ENCODE peak calls at places on chromosomes 13 and 19, in nine cellular contexts. One of them, this sample, is unnamed. For H3K36me3, the result is how much of the 10 kb centered on the place peaks cover.

GRCh38 chr13:29448124-29448685 is 147.3 kb downstream of the SLC7A1 start:
- DNase-seq in OCI-LY7: peak
- DNase-seq in heart right ventricle: no peak
- DNase-seq in SK-N-SH: no peak
- DNase-seq in colonic mucosa: no peak
- DNase-seq in testis: no peak
- DNase-seq in tibial nerve: no peak
- DNase-seq in left ventricle myocardium inferior: no peak
- DNase-seq in CD8-positive, alpha-beta T cell: no peak
- DNase-seq in this sample: no peak

GRCh38 chr13:48155850-48156249 is 60.9 kb upstream of the MED4 start:
- DNase-seq in SK-N-SH: no peak
- DNase-seq in colonic mucosa: no peak
- DNase-seq in tibial nerve: no peak
- DNase-seq in heart right ventricle: no peak
- DNase-seq in testis: no peak
- DNase-seq in CD8-positive, alpha-beta T cell: no peak
- DNase-seq in left ventricle myocardium inferior: no peak
- DNase-seq in OCI-LY7: no peak
- DNase-seq in this sample: peak

GRCh38 chr13:61170791-61171330 is 244.8 kb downstream of the PCDH20 start:
- DNase-seq in OCI-LY7: no peak
- DNase-seq in colonic mucosa: no peak
- DNase-seq in CD8-positive, alpha-beta T cell: no peak
- DNase-seq in testis: no peak
- DNase-seq in tibial nerve: no peak
- DNase-seq in SK-N-SH: no peak
- DNase-seq in heart right ventricle: peak
- DNase-seq in left ventricle myocardium inferior: peak
- DNase-seq in this sample: no peak

GRCh38 chr19:31378404-31378803 is 29.2 kb upstream of the TSHZ3 start:
- DNase-seq in SK-N-SH: peak
- DNase-seq in OCI-LY7: no peak
- DNase-seq in heart right ventricle: no peak
- DNase-seq in testis: peak
- DNase-seq in left ventricle myocardium inferior: peak
- DNase-seq in tibial nerve: no peak
- DNase-seq in CD8-positive, alpha-beta T cell: no peak
- DNase-seq in colonic mucosa: peak
- DNase-seq in this sample: no peak

GRCh38 chr13:95641961-95642621 is 2.4 kb downstream of the DZIP1 start:
- DNase-seq in left ventricle myocardium inferior: peak
- DNase-seq in OCI-LY7: no peak
- DNase-seq in CD8-positive, alpha-beta T cell: no peak
- DNase-seq in SK-N-SH: peak
- DNase-seq in tibial nerve: no peak
- DNase-seq in colonic mucosa: peak
- DNase-seq in heart right ventricle: peak
- DNase-seq in testis: peak
- DNase-seq in this sample: no peak

GRCh38 chr13:85413664-85414063 is 385.6 kb downstream of the SLITRK6 start:
- DNase-seq in colonic mucosa: no peak
- DNase-seq in left ventricle myocardium inferior: no peak
- DNase-seq in testis: no peak
- DNase-seq in heart right ventricle: no peak
- DNase-seq in tibial nerve: no peak
- DNase-seq in SK-N-SH: no peak
- DNase-seq in OCI-LY7: no peak
- DNase-seq in CD8-positive, alpha-beta T cell: no peak
- DNase-seq in this sample: no peak

GRCh38 chr19:6101991-6102390 is 8.3 kb downstream of the RFX2 start:
- DNase-seq in tibial nerve: no peak
- DNase-seq in colonic mucosa: no peak
- DNase-seq in CD8-positive, alpha-beta T cell: no peak
- DNase-seq in OCI-LY7: no peak
- DNase-seq in heart right ventricle: no peak
- DNase-seq in left ventricle myocardium inferior: no peak
- DNase-seq in testis: no peak
- DNase-seq in SK-N-SH: no peak
- DNase-seq in this sample: no peak

GRCh38 chr19:53541971-53542370 is 4.0 kb downstream of the ZNF331 start:
- DNase-seq in OCI-LY7: no peak
- DNase-seq in tibial nerve: no peak
- DNase-seq in CD8-positive, alpha-beta T cell: no peak
- DNase-seq in heart right ventricle: no peak
- DNase-seq in SK-N-SH: no peak
- DNase-seq in colonic mucosa: no peak
- DNase-seq in testis: no peak
- DNase-seq in left ventricle myocardium inferior: no peak
- DNase-seq in this sample: no peak

GRCh38 chr19:55319786-55320185 is 5.4 kb downstream of the TMEM150B start:
- DNase-seq in heart right ventricle: peak
- DNase-seq in tibial nerve: no peak
- DNase-seq in left ventricle myocardium inferior: peak
- DNase-seq in colonic mucosa: no peak
- DNase-seq in OCI-LY7: peak
- DNase-seq in CD8-positive, alpha-beta T cell: no peak
- DNase-seq in SK-N-SH: peak
- DNase-seq in testis: peak
- DNase-seq in this sample: no peak

GRCh38 chr13:43911871-43912270 is 32.2 kb downstream of the LACC1 start:
- DNase-seq in colonic mucosa: no peak
- DNase-seq in SK-N-SH: no peak
- DNase-seq in tibial nerve: no peak
- DNase-seq in CD8-positive, alpha-beta T cell: no peak
- DNase-seq in OCI-LY7: no peak
- DNase-seq in testis: no peak
- DNase-seq in heart right ventricle: no peak
- DNase-seq in left ventricle myocardium inferior: no peak
- DNase-seq in this sample: no peak

GRCh38 chr19:15850385-15850784 is 34.9 kb upstream of the OR10H1 start:
- DNase-seq in heart right ventricle: no peak
- DNase-seq in colonic mucosa: no peak
- DNase-seq in testis: no peak
- DNase-seq in left ventricle myocardium inferior: no peak
- DNase-seq in SK-N-SH: no peak
- DNase-seq in tibial nerve: no peak
- DNase-seq in OCI-LY7: no peak
- DNase-seq in CD8-positive, alpha-beta T cell: no peak
- DNase-seq in this sample: no peak

GRCh38 chr19:45636902-45637301 is 2.3 kb downstream of the EML2 start:
- DNase-seq in SK-N-SH: no peak
- DNase-seq in CD8-positive, alpha-beta T cell: no peak
- DNase-seq in colonic mucosa: no peak
- DNase-seq in testis: no peak
- DNase-seq in OCI-LY7: no peak
- DNase-seq in tibial nerve: no peak
- DNase-seq in heart right ventricle: no peak
- DNase-seq in left ventricle myocardium inferior: no peak
- DNase-seq in this sample: no peak

GRCh38 chr19:45640849-45641273 is 1.7 kb upstream of the EML2 start:
- DNase-seq in OCI-LY7: no peak
- DNase-seq in testis: no peak
- DNase-seq in left ventricle myocardium inferior: no peak
- DNase-seq in CD8-positive, alpha-beta T cell: no peak
- DNase-seq in tibial nerve: no peak
- DNase-seq in SK-N-SH: no peak
- DNase-seq in colonic mucosa: peak
- DNase-seq in heart right ventricle: peak
- DNase-seq in this sample: peak

GRCh38 chr19:45638930-45639729 is at the start of gene EML2:
- DNase-seq in SK-N-SH: peak
- DNase-seq in tibial nerve: no peak
- DNase-seq in heart right ventricle: peak
- DNase-seq in CD8-positive, alpha-beta T cell: peak
- DNase-seq in OCI-LY7: peak
- DNase-seq in testis: peak
- DNase-seq in left ventricle myocardium inferior: peak
- DNase-seq in colonic mucosa: peak
- DNase-seq in this sample: peak

GRCh38 chr19:45636275-45636674 is 2.9 kb downstream of the EML2 start:
- DNase-seq in OCI-LY7: no peak
- DNase-seq in SK-N-SH: no peak
- DNase-seq in left ventricle myocardium inferior: no peak
- DNase-seq in testis: no peak
- DNase-seq in colonic mucosa: no peak
- DNase-seq in heart right ventricle: no peak
- DNase-seq in CD8-positive, alpha-beta T cell: no peak
- DNase-seq in tibial nerve: no peak
- DNase-seq in this sample: no peak

DNA sequence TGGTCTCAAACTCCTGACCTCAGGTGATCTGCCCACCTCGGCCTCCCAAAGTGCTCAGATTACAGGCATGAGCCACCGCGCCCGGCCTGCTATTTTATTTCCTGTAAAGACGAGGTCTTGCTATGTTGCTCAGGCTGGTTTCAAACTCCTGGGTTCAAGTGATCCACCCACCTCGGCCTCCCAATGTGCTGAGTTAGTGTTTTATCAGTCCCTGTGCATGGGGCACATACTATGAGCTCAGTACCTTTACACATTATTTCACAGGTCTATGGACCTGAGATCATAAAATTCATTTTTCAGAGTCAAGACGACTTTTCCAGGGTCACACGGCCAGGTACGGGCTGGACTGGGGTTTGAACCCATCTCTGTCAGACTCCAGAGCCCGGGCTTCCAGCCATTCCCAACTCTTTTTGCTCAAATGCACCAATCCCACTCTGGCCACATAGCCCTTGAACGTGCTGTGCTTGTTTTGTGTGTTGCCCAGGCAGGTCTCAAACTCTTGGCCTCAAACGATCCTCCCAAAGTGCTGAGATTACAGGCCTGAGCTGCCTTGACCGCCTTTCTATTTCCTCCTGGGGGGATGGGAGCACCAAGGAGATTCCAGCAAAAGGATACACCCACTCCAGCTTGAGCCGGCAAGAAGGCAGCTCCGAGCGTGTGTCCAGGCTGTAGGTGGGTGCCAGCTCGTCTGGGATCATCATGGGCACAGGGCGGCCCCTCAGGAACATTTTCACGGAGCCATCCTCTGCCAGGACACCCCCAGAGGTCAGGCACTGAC is 1.1 kb downstream of the EML2 start:
- DNase-seq in heart right ventricle: no peak
- DNase-seq in SK-N-SH: no peak
- DNase-seq in colonic mucosa: peak
- DNase-seq in CD8-positive, alpha-beta T cell: no peak
- DNase-seq in tibial nerve: no peak
- DNase-seq in OCI-LY7: no peak
- DNase-seq in testis: peak
- DNase-seq in left ventricle myocardium inferior: no peak
- DNase-seq in this sample: no peak
- H3K4me3 ChIP-seq in heart right ventricle: peak
- H3K4me3 ChIP-seq in SK-N-SH: no peak
- H3K4me3 ChIP-seq in colonic mucosa: peak
- H3K4me3 ChIP-seq in CD8-positive, alpha-beta T cell: peak
- H3K4me3 ChIP-seq in tibial nerve: peak
- H3K4me3 ChIP-seq in OCI-LY7: peak
- H3K4me3 ChIP-seq in testis: peak
- H3K4me3 ChIP-seq in left ventricle myocardium inferior: peak
- H3K4me3 ChIP-seq in this sample: peak

GRCh38 chr19:48154003-48154402 is 16.1 kb downstream of the LIG1 start:
- DNase-seq in testis: no peak
- DNase-seq in heart right ventricle: no peak
- DNase-seq in OCI-LY7: no peak
- DNase-seq in CD8-positive, alpha-beta T cell: no peak
- DNase-seq in tibial nerve: no peak
- DNase-seq in left ventricle myocardium inferior: no peak
- DNase-seq in SK-N-SH: no peak
- DNase-seq in colonic mucosa: no peak
- DNase-seq in this sample: no peak

GRCh38 chr19:48145596-48146254 is 24.4 kb downstream of the LIG1 start:
- DNase-seq in colonic mucosa: no peak
- DNase-seq in tibial nerve: no peak
- DNase-seq in OCI-LY7: no peak
- DNase-seq in testis: no peak
- DNase-seq in left ventricle myocardium inferior: no peak
- DNase-seq in CD8-positive, alpha-beta T cell: no peak
- DNase-seq in SK-N-SH: no peak
- DNase-seq in heart right ventricle: no peak
- DNase-seq in this sample: no peak

GRCh38 chr19:48152552-48152951 is 17.6 kb downstream of the LIG1 start:
- DNase-seq in tibial nerve: peak
- DNase-seq in colonic mucosa: peak
- DNase-seq in testis: peak
- DNase-seq in left ventricle myocardium inferior: peak
- DNase-seq in CD8-positive, alpha-beta T cell: peak
- DNase-seq in OCI-LY7: peak
- DNase-seq in SK-N-SH: peak
- DNase-seq in heart right ventricle: peak
- DNase-seq in this sample: no peak

GRCh38 chr19:48147597-48148175 is 22.5 kb downstream of the LIG1 start:
- DNase-seq in testis: no peak
- DNase-seq in CD8-positive, alpha-beta T cell: no peak
- DNase-seq in colonic mucosa: no peak
- DNase-seq in OCI-LY7: no peak
- DNase-seq in heart right ventricle: no peak
- DNase-seq in tibial nerve: no peak
- DNase-seq in left ventricle myocardium inferior: no peak
- DNase-seq in SK-N-SH: no peak
- DNase-seq in this sample: no peak

GRCh38 chr19:48149430-48149829 is 20.7 kb downstream of the LIG1 start:
- DNase-seq in CD8-positive, alpha-beta T cell: no peak
- DNase-seq in left ventricle myocardium inferior: no peak
- DNase-seq in colonic mucosa: no peak
- DNase-seq in testis: no peak
- DNase-seq in heart right ventricle: no peak
- DNase-seq in SK-N-SH: no peak
- DNase-seq in tibial nerve: no peak
- DNase-seq in OCI-LY7: no peak
- DNase-seq in this sample: no peak
- H3K36me3 ChIP-seq in CD8-positive, alpha-beta T cell: under half
- H3K36me3 ChIP-seq in left ventricle myocardium inferior: under half
- H3K36me3 ChIP-seq in colonic mucosa: under half
- H3K36me3 ChIP-seq in testis: under half
- H3K36me3 ChIP-seq in heart right ventricle: under half
- H3K36me3 ChIP-seq in SK-N-SH: under half
- H3K36me3 ChIP-seq in tibial nerve: half or more
- H3K36me3 ChIP-seq in OCI-LY7: half or more
- H3K36me3 ChIP-seq in this sample: under half

GRCh38 chr13:20294497-20294896 is 62.4 kb upstream of the GJB6 start:
- DNase-seq in left ventricle myocardium inferior: no peak
- DNase-seq in SK-N-SH: no peak
- DNase-seq in tibial nerve: no peak
- DNase-seq in testis: no peak
- DNase-seq in CD8-positive, alpha-beta T cell: no peak
- DNase-seq in colonic mucosa: no peak
- DNase-seq in OCI-LY7: no peak
- DNase-seq in heart right ventricle: no peak
- DNase-seq in this sample: no peak
- TF ChIP-seq CTCF in left ventricle myocardium inferior: no peak
- TF ChIP-seq CTCF in SK-N-SH: no peak
- TF ChIP-seq CTCF in tibial nerve: no peak
- TF ChIP-seq CTCF in testis: no peak
- TF ChIP-seq CTCF in CD8-positive, alpha-beta T cell: no peak
- TF ChIP-seq CTCF in colonic mucosa: no peak
- TF ChIP-seq CTCF in OCI-LY7: peak
- TF ChIP-seq CTCF in heart right ventricle: no peak
- TF ChIP-seq CTCF in this sample: no peak

DNA sequence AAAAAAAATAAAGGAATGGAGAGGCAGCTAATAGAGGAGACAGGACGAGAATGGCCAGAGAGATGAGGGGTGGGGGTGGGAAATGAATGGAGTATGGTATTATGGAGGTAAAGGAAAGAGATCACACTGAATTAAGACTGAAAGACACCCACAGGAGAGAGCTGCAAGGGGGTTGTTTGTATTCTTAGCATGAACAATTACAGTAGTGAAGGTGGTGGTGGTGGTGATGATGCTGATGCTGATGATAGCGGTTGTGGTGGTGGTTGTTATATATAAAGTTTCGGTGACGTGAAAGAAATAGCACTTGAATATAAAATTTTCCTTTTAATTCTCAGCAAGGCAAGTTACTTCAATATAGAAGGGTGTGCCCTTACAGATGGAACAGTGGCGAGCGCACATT is 2.8 kb upstream of the ADGRE3 start:
- DNase-seq in SK-N-SH: no peak
- DNase-seq in tibial nerve: no peak
- DNase-seq in OCI-LY7: no peak
- DNase-seq in colonic mucosa: no peak
- DNase-seq in CD8-positive, alpha-beta T cell: no peak
- DNase-seq in testis: no peak
- DNase-seq in heart right ventricle: no peak
- DNase-seq in left ventricle myocardium inferior: no peak
- DNase-seq in this sample: no peak
- H3K4me3 ChIP-seq in SK-N-SH: no peak
- H3K4me3 ChIP-seq in tibial nerve: no peak
- H3K4me3 ChIP-seq in OCI-LY7: no peak
- H3K4me3 ChIP-seq in colonic mucosa: no peak
- H3K4me3 ChIP-seq in CD8-positive, alpha-beta T cell: no peak
- H3K4me3 ChIP-seq in testis: no peak
- H3K4me3 ChIP-seq in heart right ventricle: no peak
- H3K4me3 ChIP-seq in left ventricle myocardium inferior: no peak
- H3K4me3 ChIP-seq in this sample: no peak